ENCODE peak calls at places on chromosomes 6 and 20, in four cellular contexts. T is IMR-90, Y is H9, E is neuronal stem cell. K is an unnamed sample.

GRCh38 chr20:63695419-63696310 is 787 bp upstream of the TNFRSF6B start:
- DNase-seq in T (no peak), Y (no peak), E (no peak), K (no peak)

GRCh38 chr20:49810491-49811190 is 2.0 kb upstream of the SLC9A8 start:
- DNase-seq in T (no peak), Y (no peak), E (no peak), K (peak; percentile 77)

GRCh38 chr6:106149472-106150069 is 63.4 kb downstream of the PRDM1 start:
- DNase-seq in T (no peak), Y (no peak), E (no peak), K (no peak)

GRCh38 chr6:102127253-102127652 is 733.7 kb downstream of the GRIK2 start:
- DNase-seq in T (no peak), Y (no peak), E (no peak), K (no peak)

GRCh38 chr6:8180327-8181161 is 78.2 kb upstream of the EEF1E1 start:
- DNase-seq in T (peak; percentile 81), Y (peak; percentile 51), E (peak; percentile 77), K (peak; percentile 49)

GRCh38 chr20:10074513-10074912 is 39.7 kb downstream of the ANKEF1 start:
- DNase-seq in T (peak; percentile 90), Y (no peak), E (no peak), K (peak; percentile 44)

GRCh38 chr20:37359836-37360235 is 13.9 kb downstream of the SRC start:
- DNase-seq in T (no peak), Y (no peak), E (no peak), K (no peak)

GRCh38 chr6:76885861-76886301 is 577.4 kb downstream of the HTR1B start:
- DNase-seq in T (peak; percentile 19), Y (no peak), E (no peak), K (no peak)

DNA sequence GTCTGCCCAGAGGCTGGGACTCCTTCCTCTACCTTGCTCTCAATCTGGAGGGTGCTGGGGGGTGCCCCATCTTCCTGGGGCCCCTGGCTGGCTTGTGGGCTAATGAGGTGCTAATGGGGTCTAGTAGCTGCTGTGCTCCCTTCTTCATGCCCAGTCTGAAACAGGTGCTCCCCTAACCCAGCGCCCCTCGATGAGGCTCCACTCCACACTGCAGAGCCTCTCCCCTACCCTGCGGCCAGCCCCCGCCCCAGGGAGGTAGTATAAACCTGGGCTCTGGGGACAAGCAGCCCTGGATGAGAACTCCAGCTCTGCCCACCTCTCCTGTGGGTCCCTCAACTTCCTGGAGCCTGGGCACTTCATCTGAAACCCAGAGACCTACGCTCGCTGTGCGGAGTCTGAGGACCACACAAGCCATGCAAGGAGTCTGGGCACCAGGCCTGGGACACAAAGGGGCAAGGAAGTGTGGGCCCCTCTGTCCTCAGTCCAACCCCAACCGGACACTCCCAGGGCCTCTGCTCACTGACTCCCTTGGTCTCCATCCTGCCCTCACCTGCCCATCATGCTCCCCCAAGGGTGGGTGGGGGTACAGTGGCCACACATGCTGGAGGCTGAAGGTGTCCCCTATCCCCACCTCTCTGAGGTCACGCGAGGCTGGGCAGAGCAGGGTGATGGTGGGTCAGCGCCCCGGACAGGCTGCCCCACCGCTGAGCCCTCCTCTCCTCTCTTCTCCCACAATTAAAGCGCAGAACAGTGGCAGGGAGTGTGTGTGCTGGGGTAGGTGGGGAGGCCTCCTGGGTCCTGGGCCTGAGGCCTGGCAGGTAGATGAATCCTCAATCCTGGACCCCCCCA is 6.2 kb downstream of the RPL10A start:
- DNase-seq in T (no peak), Y (peak; percentile 52), E (no peak), K (no peak)
- H2AK5ac ChIP-seq in T (no peak overlapping the region), Y (no peak overlapping the region), E (peak overlapping the region; percentile 26), K (no peak overlapping the region)

GRCh38 chr6:165845488-165845887 is 182.4 kb upstream of the PDE10A start:
- DNase-seq in T (peak; percentile 29), Y (no peak), E (no peak), K (no peak)
- H3K14ac ChIP-seq in T (no peak overlapping the region), Y (no peak overlapping the region), E (no peak overlapping the region), K (no peak overlapping the region)

GRCh38 chr20:13028673-13029072 is 19.9 kb downstream of the SPTLC3 start:
- DNase-seq in T (no peak), Y (no peak), E (no peak), K (no peak)
- H2AK5ac ChIP-seq in T (no peak overlapping the region), Y (no peak overlapping the region), E (no peak overlapping the region), K (no peak overlapping the region)

GRCh38 chr6:938271-939046 is 245.5 kb upstream of the EXOC2 start:
- DNase-seq in T (no peak), Y (peak; percentile 72), E (no peak), K (no peak)
- H3K14ac ChIP-seq in T (no peak overlapping the region), Y (no peak overlapping the region), E (peak overlapping the region; percentile 64), K (no peak overlapping the region)

GRCh38 chr6:149235130-149235561 is 82.4 kb upstream of the TAB2 start:
- DNase-seq in T (peak; percentile 90), Y (no peak), E (no peak), K (no peak)

GRCh38 chr6:149233056-149233715 is 84.3 kb upstream of the TAB2 start:
- DNase-seq in T (peak; percentile 93), Y (no peak), E (no peak), K (no peak)

GRCh38 chr6:149236584-149236983 is 80.9 kb upstream of the TAB2 start:
- DNase-seq in T (no peak), Y (no peak), E (no peak), K (no peak)

GRCh38 chr6:149231786-149232185 is 85.7 kb upstream of the TAB2 start:
- DNase-seq in T (peak; percentile 63), Y (no peak), E (no peak), K (no peak)

DNA sequence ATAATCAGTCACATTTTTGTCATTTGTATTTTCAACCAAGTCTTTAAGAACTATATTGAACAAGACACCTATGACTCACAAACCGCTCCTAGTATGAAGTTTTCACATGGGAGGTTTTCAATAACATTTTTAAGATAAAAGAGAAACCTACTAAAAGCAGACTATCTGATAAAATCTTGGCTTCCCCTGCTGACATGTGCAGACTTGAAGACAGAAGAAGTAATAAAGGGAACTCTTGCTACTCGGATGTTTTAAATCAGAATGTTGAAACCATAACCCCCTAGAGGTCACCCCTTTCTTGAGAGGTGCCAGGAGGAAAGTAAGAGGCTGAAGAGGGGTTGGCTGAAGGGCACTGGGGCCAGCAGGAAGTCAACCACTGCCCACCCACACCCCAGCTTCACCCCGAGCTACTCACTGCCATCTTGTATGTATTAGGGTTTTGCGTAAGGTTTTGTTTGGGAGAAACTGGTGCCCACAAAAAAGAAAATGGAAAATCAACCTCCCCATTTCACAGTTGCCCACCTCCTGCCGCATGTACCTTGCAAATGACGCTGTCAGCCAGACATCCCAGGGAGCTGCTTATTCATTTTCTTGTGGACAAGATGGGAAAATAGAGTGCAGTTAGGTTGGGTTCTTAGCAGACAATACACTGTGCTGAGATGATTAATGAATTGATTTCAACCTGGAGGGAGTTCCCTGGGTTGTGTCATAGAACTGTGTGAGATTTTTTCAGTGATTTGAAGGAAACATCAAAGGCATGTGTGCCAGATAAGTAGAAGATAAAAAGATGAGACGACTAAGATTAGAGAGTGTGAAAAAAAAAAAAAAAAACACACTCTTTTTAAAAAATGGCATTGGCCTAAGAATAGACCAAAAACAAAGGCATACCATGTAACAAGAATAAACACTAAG is 83.2 kb upstream of the TAB2 start:
- DNase-seq in T (peak; percentile 52), Y (no peak), E (no peak), K (no peak)
- H2AK5ac ChIP-seq in T (no peak overlapping the region), Y (no peak overlapping the region), E (no peak overlapping the region), K (no peak overlapping the region)

DNA sequence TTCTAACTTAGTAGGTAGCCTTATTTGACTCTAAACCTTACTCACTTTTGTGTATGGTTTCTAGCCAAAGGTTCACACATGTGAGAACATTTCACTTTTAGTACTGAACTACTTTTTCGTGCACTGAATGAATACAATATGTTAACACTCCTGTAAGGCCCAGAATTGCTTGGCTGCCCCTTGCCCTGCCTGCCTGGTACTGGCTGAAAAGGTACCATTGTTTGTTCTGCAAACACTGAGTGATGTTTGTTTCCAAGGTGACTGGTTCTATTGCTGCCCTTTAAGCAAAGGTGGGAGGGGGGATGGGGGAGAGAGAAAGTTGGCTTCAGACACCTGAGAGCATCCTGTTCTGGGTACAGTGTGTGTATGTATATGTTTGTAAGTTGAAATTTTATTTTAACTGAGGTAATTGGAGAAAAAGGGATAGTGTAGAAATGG is 31.2 kb downstream of the RREB1 start:
- DNase-seq in T (no peak), Y (peak; percentile 64), E (no peak), K (no peak)
- H3K14ac ChIP-seq in T (peak overlapping the region; percentile 23), Y (no peak overlapping the region), E (no peak overlapping the region), K (no peak overlapping the region)

GRCh38 chr20:25067102-25067987 is 9.4 kb upstream of the ACSS1 start:
- DNase-seq in T (no peak), Y (no peak), E (no peak), K (no peak)
- H2AK5ac ChIP-seq in T (no peak overlapping the region), Y (no peak overlapping the region), E (no peak overlapping the region), K (no peak overlapping the region)

GRCh38 chr6:30690403-30691207 is at the start of gene NRM:
- DNase-seq in T (peak; percentile 87), Y (peak; percentile 84), E (peak; percentile 86), K (peak; percentile 92)
- H3K14ac ChIP-seq in T (peak within 1 kb of the TSS; percentile 99), Y (no peak within 1 kb of the TSS), E (peak within 1 kb of the TSS; percentile 49), K (peak within 1 kb of the TSS; percentile 91)